ENCODE peak calls at places on chromosomes 3 and 15, in seven cellular contexts. K, F, I, R, J, P and D are unnamed samples.

GRCh38 chr3:19147905-19148767 is at the start of gene KCNH8:
- DNase-seq in P (peak; percentile 68), J (peak; percentile 81), K (no peak), F (no peak), R (peak; percentile 58), I (no peak), D (peak; percentile 20)

GRCh38 chr15:68560501-68561113 is 18.2 kb upstream of the CORO2B start:
- DNase-seq in P (peak; percentile 52), K (no peak), R (no peak), J (no peak), I (no peak), F (no peak), D (no peak)

GRCh38 chr3:177106184-177106583 is 91.1 kb downstream of the TBL1XR1 start:
- DNase-seq in R (no peak), J (no peak), F (no peak), I (no peak), K (no peak), P (no peak), D (no peak)

GRCh38 chr15:40272713-40273056 is 10.2 kb downstream of the ANKRD63 start:
- DNase-seq in R (peak; percentile 49), K (peak; percentile 48), J (no peak), P (no peak), F (no peak), I (peak; percentile 27), D (no peak)

GRCh38 chr15:77642793-77643430 is 10.2 kb upstream of the LINGO1 start:
- DNase-seq in R (no peak), J (peak; percentile 62), I (peak; percentile 9), F (peak; percentile 7), K (peak; percentile 30), P (no peak), D (no peak)

GRCh38 chr3:99842826-99843589 is 25.3 kb downstream of the CMSS1 start:
- DNase-seq in I (peak; percentile 38), R (no peak), P (no peak), J (peak; percentile 37), F (peak; percentile 73), K (peak; percentile 53), D (peak; percentile 20)

GRCh38 chr3:130354430-130354829 is 9.0 kb downstream of the COL6A5 start:
- DNase-seq in R (no peak), F (no peak), K (no peak), I (no peak), P (no peak), J (no peak), D (peak; percentile 44)

GRCh38 chr3:24503499-24504176 is 9.0 kb upstream of the THRB start:
- DNase-seq in R (no peak), K (no peak), J (no peak), I (no peak), F (no peak), P (no peak), D (no peak)

GRCh38 chr3:42101048-42101447 is 9.9 kb downstream of the TRAK1 start:
- DNase-seq in I (peak; percentile 51), J (no peak), P (no peak), R (no peak), F (peak; percentile 79), K (peak; percentile 21), D (no peak)

GRCh38 chr3:4776980-4777581 is 202.2 kb upstream of the BHLHE40 start:
- DNase-seq in J (no peak), R (no peak), P (no peak), I (no peak), F (no peak), K (peak; percentile 79), D (no peak)

GRCh38 chr3:178310833-178311380 is 225.3 kb upstream of the KCNMB2 start:
- DNase-seq in F (no peak), J (no peak), P (no peak), R (no peak), I (no peak), K (no peak), D (no peak)

DNA sequence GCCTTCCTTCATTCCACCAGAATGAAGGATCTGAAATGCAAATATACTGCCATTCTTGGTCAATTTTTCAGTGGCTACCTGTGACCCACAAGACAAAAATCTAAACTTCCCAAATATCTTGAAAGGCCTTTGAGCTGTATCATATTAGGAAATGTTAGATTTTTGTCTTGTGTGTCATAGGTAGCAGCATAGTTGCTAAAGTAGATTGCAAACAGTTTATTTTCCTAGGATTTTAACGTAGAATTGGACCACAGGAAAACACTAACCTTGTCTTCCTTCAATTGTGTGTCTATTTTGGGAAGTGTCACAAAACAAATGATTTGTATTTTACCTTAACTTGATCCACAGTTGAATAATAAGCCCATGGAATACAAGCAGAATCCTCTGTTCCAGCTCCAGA is 42.4 kb downstream of the CP start:
- DNase-seq in K (peak; percentile 20), I (no peak), R (no peak), P (no peak), F (peak; percentile 78), J (no peak), D (no peak)
- TF ChIP-seq USF2 in K (no peak), I (no peak), R (no peak), P (no peak), F (no peak), J (no peak), D (no peak)

DNA sequence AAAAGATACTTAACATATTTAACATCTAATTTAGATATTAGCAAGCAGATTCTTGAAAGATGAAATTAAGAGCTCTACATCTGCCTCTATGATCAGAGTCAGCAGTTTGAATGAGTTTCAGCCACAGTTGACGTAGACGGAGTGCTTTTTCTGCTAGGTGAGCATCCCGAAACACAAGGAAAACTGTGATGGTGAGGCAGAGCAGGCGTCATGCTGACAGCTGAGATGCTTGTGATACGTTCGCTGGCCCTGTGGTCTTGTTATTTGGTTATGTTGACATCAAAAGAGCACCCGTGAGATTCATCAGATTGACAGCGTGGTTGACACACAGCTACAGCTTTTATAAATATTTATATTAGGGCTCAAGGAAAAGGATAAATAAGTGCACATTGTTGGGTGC is 19.6 kb upstream of the GOLGA8B start:
- DNase-seq in F (peak; percentile 11), J (no peak), I (peak; percentile 14), R (no peak), P (no peak), K (no peak), D (no peak)
- TF ChIP-seq USF2 in F (no peak), J (no peak), I (no peak), R (no peak), P (no peak), K (no peak), D (no peak)

GRCh38 chr3:40070816-40071215 is 238.7 kb upstream of the EIF1B start:
- DNase-seq in F (no peak), I (no peak), P (no peak), J (no peak), R (no peak), K (no peak), D (no peak)

GRCh38 chr3:40068647-40069046 is 240.9 kb upstream of the EIF1B start:
- DNase-seq in R (no peak), J (no peak), P (no peak), K (no peak), F (no peak), I (no peak), D (no peak)

GRCh38 chr3:40071683-40072238 is 237.7 kb upstream of the EIF1B start:
- DNase-seq in J (no peak), K (no peak), I (no peak), P (no peak), F (no peak), R (no peak), D (no peak)

GRCh38 chr3:40078590-40078989 is 230.9 kb upstream of the EIF1B start:
- DNase-seq in J (no peak), I (no peak), P (no peak), F (no peak), R (no peak), K (no peak), D (no peak)

DNA sequence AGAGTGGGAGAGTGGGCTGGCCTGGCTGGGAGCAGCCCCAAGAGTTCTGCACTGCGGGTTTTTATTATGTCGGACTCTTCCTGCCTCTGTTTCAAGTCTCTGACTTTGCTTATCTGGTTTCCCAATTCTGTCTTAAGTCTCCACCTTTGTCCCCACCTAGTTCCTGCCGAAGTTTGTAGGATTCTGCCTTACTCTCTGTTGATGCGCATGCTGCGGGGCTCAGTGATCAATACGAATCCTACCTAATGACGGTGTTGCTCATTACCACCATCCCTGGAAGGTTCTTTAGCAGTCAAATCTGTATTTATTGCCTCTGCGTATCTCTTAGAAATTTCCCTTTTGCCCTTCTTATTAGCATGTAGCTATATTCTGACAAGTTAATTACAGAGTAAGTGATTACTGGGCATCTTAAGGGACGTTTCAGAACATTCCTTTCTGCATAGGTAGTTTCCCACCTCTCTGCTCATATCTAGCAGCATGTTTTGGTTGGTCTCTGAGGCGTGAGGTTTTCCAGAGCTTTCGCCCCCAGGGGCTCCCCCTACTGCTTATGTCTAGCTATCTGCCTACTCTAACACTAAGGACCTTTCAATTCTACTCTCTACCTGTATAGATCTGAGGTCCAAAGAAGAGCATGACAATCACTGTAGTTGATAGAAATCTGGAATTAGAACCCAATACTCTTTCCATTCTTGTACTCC is 236.0 kb upstream of the EIF1B start:
- DNase-seq in I (peak; percentile 10), J (no peak), R (peak; percentile 48), P (no peak), F (no peak), K (no peak), D (no peak)
- TF ChIP-seq USF2 in I (no peak), J (no peak), R (no peak), P (no peak), F (no peak), K (no peak), D (no peak)

GRCh38 chr3:126781406-126781805 is 77.4 kb downstream of the CHCHD6 start:
- DNase-seq in I (no peak), K (no peak), P (no peak), F (no peak), J (peak; percentile 48), R (no peak), D (no peak)

GRCh38 chr3:126780666-126781065 is 76.6 kb downstream of the CHCHD6 start:
- DNase-seq in J (no peak), P (no peak), I (no peak), F (no peak), K (no peak), R (no peak), D (peak; percentile 24)

GRCh38 chr3:126784254-126784653 is 80.2 kb downstream of the CHCHD6 start:
- DNase-seq in K (no peak), J (no peak), R (no peak), I (no peak), F (no peak), P (no peak), D (no peak)

GRCh38 chr3:126782554-126782953 is 78.5 kb downstream of the CHCHD6 start:
- DNase-seq in K (peak; percentile 88), J (no peak), F (peak; percentile 87), I (no peak), P (no peak), R (no peak), D (no peak)

GRCh38 chr3:126781889-126782491 is 78.0 kb downstream of the CHCHD6 start:
- DNase-seq in K (no peak), F (peak; percentile 86), I (no peak), J (peak; percentile 60), R (no peak), P (no peak), D (no peak)
- TF ChIP-seq USF2 in K (no peak), F (no peak), I (no peak), J (no peak), R (no peak), P (no peak), D (no peak)